ENCODE peak calls at places on chromosomes 3 and 15, in four cellular contexts. One of them, this sample, is unnamed.

GRCh38 chr3:120370463-120370862 is 21.3 kb upstream of the LRRC58 start:
- DNase-seq in lower lobe of right lung: no peak
- DNase-seq in ELR: no peak
- DNase-seq in NCI-H1436 treated with DMSO at 0.1 percent for 48 hours: no peak
- DNase-seq in this sample: no peak

GRCh38 chr3:81891496-81891895 is 130.1 kb upstream of the GBE1 start:
- DNase-seq in lower lobe of right lung: no peak
- DNase-seq in NCI-H1436 treated with DMSO at 0.1 percent for 48 hours: no peak
- DNase-seq in ELR: no peak
- DNase-seq in this sample: no peak

GRCh38 chr15:70793694-70794093 is 30.3 kb upstream of the UACA start:
- DNase-seq in ELR: no peak
- DNase-seq in NCI-H1436 treated with DMSO at 0.1 percent for 48 hours: no peak
- DNase-seq in lower lobe of right lung: no peak
- DNase-seq in this sample: no peak

GRCh38 chr3:59442056-59442455 is 392.2 kb upstream of the CFAP20DC start:
- DNase-seq in lower lobe of right lung: no peak
- DNase-seq in ELR: no peak
- DNase-seq in NCI-H1436 treated with DMSO at 0.1 percent for 48 hours: no peak
- DNase-seq in this sample: no peak

GRCh38 chr3:136197159-136197715 is 1.1 kb upstream of the MSL2 start:
- DNase-seq in NCI-H1436 treated with DMSO at 0.1 percent for 48 hours: no peak
- DNase-seq in ELR: no peak
- DNase-seq in lower lobe of right lung: no peak
- DNase-seq in this sample: no peak

GRCh38 chr15:83871808-83872559 is 218.1 kb downstream of the ADAMTSL3 start:
- DNase-seq in NCI-H1436 treated with DMSO at 0.1 percent for 48 hours: no peak
- DNase-seq in ELR: peak; percentile 58
- DNase-seq in lower lobe of right lung: no peak
- DNase-seq in this sample: no peak

GRCh38 chr3:192064959-192065358 is 604.0 kb downstream of the PYDC2 start:
- DNase-seq in NCI-H1436 treated with DMSO at 0.1 percent for 48 hours: no peak
- DNase-seq in ELR: no peak
- DNase-seq in lower lobe of right lung: no peak
- DNase-seq in this sample: no peak

GRCh38 chr3:8836096-8836495 is 66.7 kb upstream of the OXTR start:
- DNase-seq in NCI-H1436 treated with DMSO at 0.1 percent for 48 hours: no peak
- DNase-seq in ELR: no peak
- DNase-seq in lower lobe of right lung: no peak
- DNase-seq in this sample: no peak

GRCh38 chr15:76793162-76793561 is 112.0 kb downstream of the SCAPER start:
- DNase-seq in NCI-H1436 treated with DMSO at 0.1 percent for 48 hours: no peak
- DNase-seq in ELR: no peak
- DNase-seq in lower lobe of right lung: no peak
- DNase-seq in this sample: no peak

GRCh38 chr3:152206243-152206642 is 62.5 kb upstream of the MBNL1 start:
- DNase-seq in ELR: no peak
- DNase-seq in NCI-H1436 treated with DMSO at 0.1 percent for 48 hours: no peak
- DNase-seq in lower lobe of right lung: no peak
- DNase-seq in this sample: no peak

GRCh38 chr3:50275996-50276761 is 2.7 kb upstream of the LSMEM2 start:
- DNase-seq in NCI-H1436 treated with DMSO at 0.1 percent for 48 hours: no peak
- DNase-seq in lower lobe of right lung: no peak
- DNase-seq in ELR: no peak
- DNase-seq in this sample: no peak

GRCh38 chr15:61659571-61660190 is 400.6 kb downstream of the VPS13C start:
- DNase-seq in NCI-H1436 treated with DMSO at 0.1 percent for 48 hours: no peak
- DNase-seq in lower lobe of right lung: no peak
- DNase-seq in ELR: no peak
- DNase-seq in this sample: no peak

GRCh38 chr3:155425351-155425750 is 131.9 kb upstream of the STRIT1 start:
- DNase-seq in NCI-H1436 treated with DMSO at 0.1 percent for 48 hours: no peak
- DNase-seq in ELR: no peak
- DNase-seq in lower lobe of right lung: no peak
- DNase-seq in this sample: no peak

GRCh38 chr3:62735510-62735909 is 139.7 kb downstream of the CADPS start:
- DNase-seq in NCI-H1436 treated with DMSO at 0.1 percent for 48 hours: no peak
- DNase-seq in ELR: no peak
- DNase-seq in lower lobe of right lung: no peak
- DNase-seq in this sample: no peak

GRCh38 chr15:53739651-53740050 is 19.8 kb downstream of the WDR72 start:
- DNase-seq in ELR: no peak
- DNase-seq in lower lobe of right lung: no peak
- DNase-seq in NCI-H1436 treated with DMSO at 0.1 percent for 48 hours: no peak
- DNase-seq in this sample: no peak

GRCh38 chr3:122560680-122561079 is 3.4 kb downstream of the PARP9 start:
- DNase-seq in NCI-H1436 treated with DMSO at 0.1 percent for 48 hours: no peak
- DNase-seq in lower lobe of right lung: no peak
- DNase-seq in ELR: peak; percentile 77
- DNase-seq in this sample: no peak

GRCh38 chr15:58434334-58434888 is 2.6 kb downstream of the LIPC start:
- DNase-seq in lower lobe of right lung: no peak
- DNase-seq in ELR: no peak
- DNase-seq in NCI-H1436 treated with DMSO at 0.1 percent for 48 hours: no peak
- DNase-seq in this sample: no peak

GRCh38 chr15:51267714-51268105 is 70.7 kb downstream of the CYP19A1 start:
- DNase-seq in lower lobe of right lung: peak; percentile 50
- DNase-seq in NCI-H1436 treated with DMSO at 0.1 percent for 48 hours: no peak
- DNase-seq in ELR: peak; percentile 16
- DNase-seq in this sample: no peak

GRCh38 chr15:33852094-33852493 is 116.2 kb upstream of the CHRM5 start:
- DNase-seq in ELR: no peak
- DNase-seq in lower lobe of right lung: no peak
- DNase-seq in NCI-H1436 treated with DMSO at 0.1 percent for 48 hours: no peak
- DNase-seq in this sample: no peak

GRCh38 chr3:183022935-183023516 is 42.7 kb upstream of the DCUN1D1 start:
- DNase-seq in NCI-H1436 treated with DMSO at 0.1 percent for 48 hours: no peak
- DNase-seq in ELR: no peak
- DNase-seq in lower lobe of right lung: no peak
- DNase-seq in this sample: no peak

GRCh38 chr3:158727499-158728377 is 4.5 kb downstream of the RARRES1 start:
- DNase-seq in lower lobe of right lung: no peak
- DNase-seq in ELR: peak; percentile 85
- DNase-seq in NCI-H1436 treated with DMSO at 0.1 percent for 48 hours: no peak
- DNase-seq in this sample: no peak

GRCh38 chr3:102605146-102605545 is 170.3 kb downstream of the ZPLD1 start:
- DNase-seq in NCI-H1436 treated with DMSO at 0.1 percent for 48 hours: no peak
- DNase-seq in ELR: peak; percentile 3
- DNase-seq in lower lobe of right lung: no peak
- DNase-seq in this sample: no peak

GRCh38 chr3:46684881-46685280 is 8.6 kb downstream of the ALS2CL start:
- DNase-seq in lower lobe of right lung: no peak
- DNase-seq in NCI-H1436 treated with DMSO at 0.1 percent for 48 hours: no peak
- DNase-seq in ELR: peak; percentile 60
- DNase-seq in this sample: no peak

GRCh38 chr3:152346058-152346457 is 77.3 kb downstream of the MBNL1 start:
- DNase-seq in ELR: no peak
- DNase-seq in lower lobe of right lung: no peak
- DNase-seq in NCI-H1436 treated with DMSO at 0.1 percent for 48 hours: no peak
- DNase-seq in this sample: no peak

GRCh38 chr15:83769411-83769960 is 115.6 kb downstream of the ADAMTSL3 start:
- DNase-seq in ELR: no peak
- DNase-seq in lower lobe of right lung: no peak
- DNase-seq in NCI-H1436 treated with DMSO at 0.1 percent for 48 hours: no peak
- DNase-seq in this sample: no peak

GRCh38 chr3:181698263-181698944 is 13.3 kb upstream of the SOX2 start:
- DNase-seq in lower lobe of right lung: no peak
- DNase-seq in ELR: no peak
- DNase-seq in NCI-H1436 treated with DMSO at 0.1 percent for 48 hours: no peak
- DNase-seq in this sample: no peak

GRCh38 chr3:146542179-146542578 is 2.2 kb downstream of the PLSCR1 start:
- DNase-seq in NCI-H1436 treated with DMSO at 0.1 percent for 48 hours: no peak
- DNase-seq in ELR: peak; percentile 41
- DNase-seq in lower lobe of right lung: no peak
- DNase-seq in this sample: peak; percentile 73